ENCODE peak calls at places on chromosomes 2 and 18, in ten cellular contexts. C is spleen, L is NCI-H774, Y is NCI-H2081, M is iPS-NIHi11, A is erythroblast, X is retina, W is NCI-H1694 treated with DMSO at 0.1 percent for 48 hours, I is NCI-H1105, N is H9. F is an unnamed sample.

GRCh38 chr2:168515502-168515901 is 59.4 kb downstream of the CERS6 start:
- DNase-seq in C (no peak), L (no peak), Y (no peak), M (no peak), A (no peak), X (no peak), W (no peak), I (no peak), N (no peak), F (no peak)

GRCh38 chr18:48894799-48895346 is 55.9 kb downstream of the SMAD7 start:
- DNase-seq in C (peak; percentile 39), L (no peak), Y (no peak), M (no peak), A (no peak), X (no peak), W (no peak), I (no peak), N (no peak), F (no peak)

GRCh38 chr18:59228361-59228760 is 8.4 kb downstream of the GRP start:
- DNase-seq in C (no peak), L (no peak), Y (no peak), M (no peak), A (no peak), X (no peak), W (no peak), I (no peak), N (no peak), F (no peak)

GRCh38 chr18:6607348-6607747 is 122.2 kb upstream of the ARHGAP28 start:
- DNase-seq in C (no peak), L (no peak), Y (peak; percentile 33), M (no peak), A (no peak), X (no peak), W (no peak), I (no peak), N (no peak), F (no peak)

GRCh38 chr2:206023183-206023582 is 62.8 kb downstream of the INO80D start:
- DNase-seq in C (no peak), L (no peak), Y (no peak), M (no peak), A (no peak), X (no peak), W (no peak), I (no peak), N (no peak), F (no peak)

GRCh38 chr2:135587958-135588357 is 56.7 kb downstream of the R3HDM1 start:
- DNase-seq in C (no peak), L (no peak), Y (no peak), M (no peak), A (no peak), X (no peak), W (no peak), I (no peak), N (no peak), F (no peak)

GRCh38 chr18:74166397-74166796 is 18.1 kb downstream of the TIMM21 start:
- DNase-seq in C (no peak), L (no peak), Y (no peak), M (no peak), A (no peak), X (no peak), W (no peak), I (no peak), N (no peak), F (no peak)

GRCh38 chr2:58535182-58535581 is 294.1 kb upstream of the FANCL start:
- DNase-seq in C (no peak), L (no peak), Y (peak; percentile 83), M (peak; percentile 45), A (no peak), X (peak; percentile 55), W (peak; percentile 52), I (peak; percentile 87), N (peak; percentile 74), F (peak; percentile 40)

F was measured in SHP77.